ENCODE peak calls at places on chromosomes 12 and 14, in nine cellular contexts. G is pancreas, A is cardiac fibroblast, F is transverse colon, O is fibroblast of lung, Y is BJ, S is epithelial cell of proximal tubule, T is mucosa of descending colon, X is Peyer's patch. N is an unnamed sample.

GRCh38 chr12:131074221-131075083 is 120.7 kb downstream of the ADGRD1 start:
- DNase-seq in A (no peak), O (no peak), F (no peak), Y (no peak), T (no peak), G (no peak), X (no peak), S (no peak), N (no peak)

GRCh38 chr12:1523046-1523445 is 71.3 kb downstream of the FBXL14 start:
- DNase-seq in O (no peak), F (no peak), G (no peak), T (no peak), A (no peak), X (no peak), Y (no peak), S (no peak), N (no peak)

GRCh38 chr12:6570264-6570887 is 2.3 kb upstream of the NOP2 start:
- DNase-seq in O (peak; percentile 29), X (peak; percentile 57), A (peak; percentile 26), G (peak; percentile 49), Y (no peak), S (no peak), F (peak; percentile 64), T (no peak), N (no peak)

GRCh38 chr12:89731614-89732013 is 23.0 kb upstream of the ATP2B1 start:
- DNase-seq in A (peak; percentile 90), O (peak; percentile 58), T (no peak), S (no peak), Y (no peak), X (no peak), F (no peak), G (no peak), N (no peak)

GRCh38 chr14:103710771-103711392 is 4.4 kb downstream of the XRCC3 start:
- DNase-seq in A (no peak), O (no peak), S (no peak), F (peak; percentile 56), Y (no peak), X (no peak), G (no peak), T (no peak), N (no peak)

GRCh38 chr14:20857207-20857606 is 34.0 kb upstream of the RNASE3 start:
- DNase-seq in O (no peak), S (no peak), F (no peak), G (no peak), A (no peak), T (no peak), Y (no peak), X (no peak), N (no peak)

GRCh38 chr12:122835693-122836026 is 403 bp downstream of the HIP1R start:
- DNase-seq in O (no peak), F (peak; percentile 50), A (no peak), Y (no peak), S (no peak), T (no peak), G (no peak), X (peak; percentile 31), N (no peak)

GRCh38 chr12:110746550-110746949 is 3.9 kb upstream of the PPP1CC start:
- DNase-seq in X (no peak), S (no peak), T (no peak), A (no peak), G (no peak), Y (no peak), O (no peak), F (no peak), N (no peak)

GRCh38 chr14:104893435-104894207 is 28.6 kb downstream of the CEP170B start:
- DNase-seq in X (no peak), A (no peak), Y (no peak), T (peak; percentile 58), O (no peak), S (no peak), F (peak; percentile 19), G (peak; percentile 51), N (no peak)

GRCh38 chr12:9925746-9926393 is 6.3 kb downstream of the CLEC2A start:
- DNase-seq in F (no peak), T (no peak), O (peak; percentile 23), A (peak; percentile 68), S (no peak), X (no peak), G (peak; percentile 10), Y (no peak), N (no peak)

GRCh38 chr14:77084991-77085390 is 13.1 kb upstream of the CIPC start:
- DNase-seq in A (no peak), F (no peak), X (no peak), Y (no peak), G (no peak), T (no peak), S (no peak), O (no peak), N (no peak)

GRCh38 chr14:24394275-24394674 is 4.5 kb upstream of the NYNRIN start:
- DNase-seq in T (no peak), G (no peak), A (no peak), O (no peak), Y (no peak), X (no peak), F (no peak), S (no peak), N (no peak)

GRCh38 chr14:106657460-106657859 is 1131.1 kb downstream of the TMEM121 start:
- DNase-seq in Y (no peak), G (no peak), A (no peak), X (peak; percentile 53), F (peak; percentile 46), T (no peak), O (no peak), S (no peak), N (no peak)

GRCh38 chr12:102356690-102357089 is 123.7 kb downstream of the IGF1 start:
- DNase-seq in X (no peak), S (peak; percentile 18), O (no peak), A (no peak), F (no peak), Y (no peak), T (no peak), G (no peak), N (no peak)

GRCh38 chr14:67837011-67837624 is 17.5 kb downstream of the RAD51B start:
- DNase-seq in X (peak; percentile 66), S (no peak), A (peak; percentile 90), G (peak; percentile 47), F (peak; percentile 62), T (no peak), O (peak; percentile 83), Y (peak; percentile 29), N (peak; percentile 61)

GRCh38 chr12:67751376-67751928 is 102.9 kb downstream of the DYRK2 start:
- DNase-seq in O (no peak), F (no peak), T (no peak), Y (no peak), G (no peak), S (no peak), X (no peak), A (no peak), N (no peak)

GRCh38 chr12:95624544-95624943 is 73.3 kb upstream of the USP44 start:
- DNase-seq in O (peak; percentile 90), Y (no peak), T (no peak), A (peak; percentile 89), G (no peak), S (peak; percentile 86), F (no peak), X (no peak), N (peak; percentile 50)

GRCh38 chr12:66587912-66588311 is 91.0 kb downstream of the GRIP1 start:
- DNase-seq in X (no peak), A (no peak), G (no peak), Y (no peak), F (no peak), O (peak; percentile 47), S (no peak), T (no peak), N (no peak)

DNA sequence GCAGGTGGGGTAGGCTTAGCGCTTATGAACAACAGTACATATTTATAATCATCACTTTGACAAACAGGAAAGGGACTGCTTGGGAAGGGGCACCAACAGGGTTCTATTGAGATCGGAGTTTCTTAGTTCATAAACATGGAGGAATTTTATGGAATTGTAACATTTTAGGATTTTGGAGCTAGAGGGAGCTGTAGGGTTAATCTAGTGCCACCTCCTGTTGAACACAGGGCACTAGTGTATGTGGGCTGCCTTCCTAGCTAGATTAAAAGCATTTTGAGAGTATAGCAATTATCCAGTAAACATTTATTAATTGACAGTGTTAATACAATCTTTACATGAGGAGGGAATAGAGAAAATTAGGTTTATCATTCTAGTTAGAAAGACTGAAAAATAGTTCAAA is 23.1 kb upstream of the TBC1D30 start:
- DNase-seq in X (no peak), F (no peak), O (no peak), T (no peak), Y (no peak), G (no peak), A (no peak), S (no peak), N (no peak)
- TF ChIP-seq CTCF in X (no peak), F (no peak), O (peak; percentile 23), T (no peak), Y (peak; percentile 40), G (no peak), A (peak; percentile 20), S (peak; percentile 37), N (peak; percentile 36)

DNA sequence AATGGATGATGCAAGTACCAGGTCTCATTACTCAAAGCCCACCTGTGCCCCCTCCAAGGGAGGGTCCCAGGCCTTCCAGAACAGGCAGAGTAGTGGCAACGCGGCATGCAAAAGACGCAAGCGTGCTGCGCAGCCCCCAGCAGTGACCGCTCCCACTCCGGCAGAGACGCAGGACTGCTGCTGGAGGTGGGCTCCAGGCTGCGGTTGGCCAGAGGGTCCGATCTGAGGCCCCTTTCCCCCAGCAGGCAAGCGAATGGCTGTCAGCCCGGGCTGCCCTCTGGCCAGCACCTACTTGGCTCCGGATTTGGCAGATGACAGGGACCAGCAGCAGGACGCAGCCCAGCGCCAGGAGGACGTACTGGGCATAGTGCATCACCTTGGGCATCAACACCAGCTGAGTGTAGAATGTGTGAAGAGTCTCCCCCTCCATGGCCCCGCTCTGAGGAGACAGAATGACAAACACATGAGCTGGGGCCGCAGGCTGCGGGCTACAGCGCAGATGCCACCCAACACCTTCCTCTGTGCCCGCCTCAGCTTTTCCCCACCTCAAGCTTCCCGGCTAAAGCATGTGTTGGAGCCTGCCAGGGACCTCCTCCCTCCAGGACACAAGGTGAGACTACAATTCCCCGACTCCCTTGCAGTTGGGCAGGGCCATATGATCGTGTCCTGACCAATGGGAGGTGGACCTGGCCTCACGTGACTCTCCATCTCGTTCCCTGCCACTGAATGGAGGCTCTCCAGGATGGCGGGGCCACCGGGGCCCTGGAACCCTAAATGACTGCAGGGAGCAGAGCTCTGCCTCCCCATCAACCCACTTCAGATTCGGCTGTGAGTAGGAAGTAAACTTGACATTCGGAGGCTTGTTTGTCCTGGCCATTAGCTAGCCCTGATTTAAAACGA is 77.3 kb downstream of the SCARB1 start:
- DNase-seq in S (no peak), O (peak; percentile 88), A (peak; percentile 92), T (no peak), F (peak; percentile 53), X (no peak), Y (no peak), G (peak; percentile 61), N (peak; percentile 55)
- H3K4me3 ChIP-seq in S (peak overlapping the region; percentile 46), O (peak overlapping the region; percentile 57), A (peak overlapping the region; percentile 47), T (no peak overlapping the region), F (peak overlapping the region; percentile 20), X (no peak overlapping the region), Y (peak overlapping the region; percentile 28), G (no peak overlapping the region), N (peak overlapping the region; percentile 30)

GRCh38 chr12:85695316-85695715 is 140.9 kb downstream of the RASSF9 start:
- DNase-seq in S (no peak), A (no peak), T (no peak), F (no peak), X (no peak), G (no peak), Y (no peak), O (no peak), N (no peak)
- TF ChIP-seq CTCF in S (no peak), A (no peak), T (no peak), F (no peak), X (no peak), G (no peak), Y (no peak), O (no peak), N (no peak)

GRCh38 chr12:12804432-12804886 is 8.7 kb upstream of the DDX47 start:
- DNase-seq in G (no peak), X (no peak), T (no peak), Y (peak; percentile 81), O (peak; percentile 96), A (peak; percentile 95), F (no peak), S (peak; percentile 92), N (peak; percentile 80)
- H3K4me3 ChIP-seq in G (no peak overlapping the region), X (no peak overlapping the region), T (no peak overlapping the region), Y (no peak overlapping the region), O (no peak overlapping the region), A (no peak overlapping the region), F (no peak overlapping the region), S (no peak overlapping the region), N (no peak overlapping the region)